ENCODE peak calls at places on chromosome 14, in ten cellular contexts. One of them, this sample, is unnamed.

GRCh38 chr14:37124617-37125016 is 47.8 kb downstream of the SLC25A21 start:
- DNase-seq in stimulated activated CD4-positive, alpha-beta T cell treated with anti-CD3 and anti-CD28 coated beads, Interleukin-1b, Interleukin-23, amount 100 ng/mL, for 24 hours: no peak
- DNase-seq in smooth muscle cell of the brain vasculature: no peak
- DNase-seq in MM.1S: no peak
- DNase-seq in HT1080: peak; percentile 32
- DNase-seq in amniotic stem cell: no peak
- DNase-seq in GM12864: no peak
- DNase-seq in dorsolateral prefrontal cortex: no peak
- DNase-seq in HEK293T: no peak
- DNase-seq in AG10803: no peak
- DNase-seq in this sample: no peak

GRCh38 chr14:59566281-59566680 is 10.3 kb downstream of the CCDC175 start:
- DNase-seq in stimulated activated CD4-positive, alpha-beta T cell treated with anti-CD3 and anti-CD28 coated beads, Interleukin-1b, Interleukin-23, amount 100 ng/mL, for 24 hours: no peak
- DNase-seq in smooth muscle cell of the brain vasculature: no peak
- DNase-seq in MM.1S: no peak
- DNase-seq in HT1080: no peak
- DNase-seq in amniotic stem cell: no peak
- DNase-seq in GM12864: no peak
- DNase-seq in dorsolateral prefrontal cortex: no peak
- DNase-seq in HEK293T: no peak
- DNase-seq in AG10803: no peak
- DNase-seq in this sample: no peak

GRCh38 chr14:55881577-55882241 is 236.5 kb upstream of the PELI2 start:
- DNase-seq in stimulated activated CD4-positive, alpha-beta T cell treated with anti-CD3 and anti-CD28 coated beads, Interleukin-1b, Interleukin-23, amount 100 ng/mL, for 24 hours: no peak
- DNase-seq in smooth muscle cell of the brain vasculature: no peak
- DNase-seq in MM.1S: no peak
- DNase-seq in HT1080: peak; percentile 38
- DNase-seq in amniotic stem cell: no peak
- DNase-seq in GM12864: no peak
- DNase-seq in dorsolateral prefrontal cortex: no peak
- DNase-seq in HEK293T: no peak
- DNase-seq in AG10803: peak; percentile 36
- DNase-seq in this sample: no peak

GRCh38 chr14:44316647-44317432 is 190.2 kb downstream of the FSCB start:
- DNase-seq in stimulated activated CD4-positive, alpha-beta T cell treated with anti-CD3 and anti-CD28 coated beads, Interleukin-1b, Interleukin-23, amount 100 ng/mL, for 24 hours: no peak
- DNase-seq in smooth muscle cell of the brain vasculature: peak; percentile 32
- DNase-seq in MM.1S: peak; percentile 15
- DNase-seq in HT1080: peak; percentile 92
- DNase-seq in amniotic stem cell: no peak
- DNase-seq in GM12864: no peak
- DNase-seq in dorsolateral prefrontal cortex: peak; percentile 53
- DNase-seq in HEK293T: peak; percentile 26
- DNase-seq in AG10803: peak; percentile 53
- DNase-seq in this sample: no peak

GRCh38 chr14:37436519-37436918 is 158.5 kb downstream of the FOXA1 start:
- DNase-seq in stimulated activated CD4-positive, alpha-beta T cell treated with anti-CD3 and anti-CD28 coated beads, Interleukin-1b, Interleukin-23, amount 100 ng/mL, for 24 hours: no peak
- DNase-seq in smooth muscle cell of the brain vasculature: no peak
- DNase-seq in MM.1S: no peak
- DNase-seq in HT1080: no peak
- DNase-seq in amniotic stem cell: no peak
- DNase-seq in GM12864: no peak
- DNase-seq in dorsolateral prefrontal cortex: no peak
- DNase-seq in HEK293T: no peak
- DNase-seq in AG10803: no peak
- DNase-seq in this sample: no peak

GRCh38 chr14:105865904-105866840 is 339.8 kb downstream of the TMEM121 start:
- DNase-seq in stimulated activated CD4-positive, alpha-beta T cell treated with anti-CD3 and anti-CD28 coated beads, Interleukin-1b, Interleukin-23, amount 100 ng/mL, for 24 hours: no peak
- DNase-seq in smooth muscle cell of the brain vasculature: no peak
- DNase-seq in MM.1S: no peak
- DNase-seq in HT1080: no peak
- DNase-seq in amniotic stem cell: no peak
- DNase-seq in GM12864: no peak
- DNase-seq in dorsolateral prefrontal cortex: peak; percentile 38
- DNase-seq in HEK293T: no peak
- DNase-seq in AG10803: no peak
- DNase-seq in this sample: no peak

GRCh38 chr14:30573203-30573814 is 14.4 kb downstream of the G2E3 start:
- DNase-seq in stimulated activated CD4-positive, alpha-beta T cell treated with anti-CD3 and anti-CD28 coated beads, Interleukin-1b, Interleukin-23, amount 100 ng/mL, for 24 hours: no peak
- DNase-seq in smooth muscle cell of the brain vasculature: no peak
- DNase-seq in MM.1S: no peak
- DNase-seq in HT1080: peak; percentile 49
- DNase-seq in amniotic stem cell: no peak
- DNase-seq in GM12864: no peak
- DNase-seq in dorsolateral prefrontal cortex: no peak
- DNase-seq in HEK293T: no peak
- DNase-seq in AG10803: peak; percentile 68
- DNase-seq in this sample: no peak

GRCh38 chr14:22791302-22791701 is 23.9 kb downstream of the SLC7A7 start:
- DNase-seq in stimulated activated CD4-positive, alpha-beta T cell treated with anti-CD3 and anti-CD28 coated beads, Interleukin-1b, Interleukin-23, amount 100 ng/mL, for 24 hours: no peak
- DNase-seq in smooth muscle cell of the brain vasculature: no peak
- DNase-seq in MM.1S: no peak
- DNase-seq in HT1080: peak; percentile 67
- DNase-seq in amniotic stem cell: peak; percentile 33
- DNase-seq in GM12864: no peak
- DNase-seq in dorsolateral prefrontal cortex: no peak
- DNase-seq in HEK293T: no peak
- DNase-seq in AG10803: peak; percentile 67
- DNase-seq in this sample: no peak

GRCh38 chr14:23183479-23183878 is at the start of gene SLC7A8:
- DNase-seq in stimulated activated CD4-positive, alpha-beta T cell treated with anti-CD3 and anti-CD28 coated beads, Interleukin-1b, Interleukin-23, amount 100 ng/mL, for 24 hours: no peak
- DNase-seq in smooth muscle cell of the brain vasculature: no peak
- DNase-seq in MM.1S: no peak
- DNase-seq in HT1080: no peak
- DNase-seq in amniotic stem cell: no peak
- DNase-seq in GM12864: no peak
- DNase-seq in dorsolateral prefrontal cortex: peak; percentile 78
- DNase-seq in HEK293T: peak; percentile 49
- DNase-seq in AG10803: no peak
- DNase-seq in this sample: peak; percentile 44

GRCh38 chr14:68947802-68948201 is 31.3 kb downstream of the ACTN1 start:
- DNase-seq in stimulated activated CD4-positive, alpha-beta T cell treated with anti-CD3 and anti-CD28 coated beads, Interleukin-1b, Interleukin-23, amount 100 ng/mL, for 24 hours: no peak
- DNase-seq in smooth muscle cell of the brain vasculature: no peak
- DNase-seq in MM.1S: no peak
- DNase-seq in HT1080: no peak
- DNase-seq in amniotic stem cell: no peak
- DNase-seq in GM12864: no peak
- DNase-seq in dorsolateral prefrontal cortex: no peak
- DNase-seq in HEK293T: no peak
- DNase-seq in AG10803: peak; percentile 78
- DNase-seq in this sample: no peak

GRCh38 chr14:71469936-71470335 is 462.3 kb upstream of the RGS6 start:
- DNase-seq in stimulated activated CD4-positive, alpha-beta T cell treated with anti-CD3 and anti-CD28 coated beads, Interleukin-1b, Interleukin-23, amount 100 ng/mL, for 24 hours: no peak
- DNase-seq in smooth muscle cell of the brain vasculature: no peak
- DNase-seq in MM.1S: no peak
- DNase-seq in HT1080: no peak
- DNase-seq in amniotic stem cell: no peak
- DNase-seq in GM12864: no peak
- DNase-seq in dorsolateral prefrontal cortex: no peak
- DNase-seq in HEK293T: no peak
- DNase-seq in AG10803: no peak
- DNase-seq in this sample: no peak

GRCh38 chr14:44530482-44530881 is 23.4 kb upstream of the FSCB start:
- DNase-seq in stimulated activated CD4-positive, alpha-beta T cell treated with anti-CD3 and anti-CD28 coated beads, Interleukin-1b, Interleukin-23, amount 100 ng/mL, for 24 hours: no peak
- DNase-seq in smooth muscle cell of the brain vasculature: no peak
- DNase-seq in MM.1S: no peak
- DNase-seq in HT1080: no peak
- DNase-seq in amniotic stem cell: no peak
- DNase-seq in GM12864: no peak
- DNase-seq in dorsolateral prefrontal cortex: no peak
- DNase-seq in HEK293T: no peak
- DNase-seq in AG10803: no peak
- DNase-seq in this sample: no peak

GRCh38 chr14:28983279-28983678 is 216.7 kb downstream of the FOXG1 start:
- DNase-seq in stimulated activated CD4-positive, alpha-beta T cell treated with anti-CD3 and anti-CD28 coated beads, Interleukin-1b, Interleukin-23, amount 100 ng/mL, for 24 hours: no peak
- DNase-seq in smooth muscle cell of the brain vasculature: no peak
- DNase-seq in MM.1S: peak; percentile 7
- DNase-seq in HT1080: no peak
- DNase-seq in amniotic stem cell: no peak
- DNase-seq in GM12864: no peak
- DNase-seq in dorsolateral prefrontal cortex: no peak
- DNase-seq in HEK293T: no peak
- DNase-seq in AG10803: no peak
- DNase-seq in this sample: no peak

GRCh38 chr14:73460691-73461127 is 2.4 kb upstream of the NUMB start:
- DNase-seq in stimulated activated CD4-positive, alpha-beta T cell treated with anti-CD3 and anti-CD28 coated beads, Interleukin-1b, Interleukin-23, amount 100 ng/mL, for 24 hours: no peak
- DNase-seq in smooth muscle cell of the brain vasculature: no peak
- DNase-seq in MM.1S: no peak
- DNase-seq in HT1080: peak; percentile 78
- DNase-seq in amniotic stem cell: no peak
- DNase-seq in GM12864: no peak
- DNase-seq in dorsolateral prefrontal cortex: no peak
- DNase-seq in HEK293T: no peak
- DNase-seq in AG10803: peak; percentile 40
- DNase-seq in this sample: peak; percentile 11

GRCh38 chr14:106039400-106039799 is 513.0 kb downstream of the TMEM121 start:
- DNase-seq in stimulated activated CD4-positive, alpha-beta T cell treated with anti-CD3 and anti-CD28 coated beads, Interleukin-1b, Interleukin-23, amount 100 ng/mL, for 24 hours: peak; percentile 46
- DNase-seq in smooth muscle cell of the brain vasculature: no peak
- DNase-seq in MM.1S: no peak
- DNase-seq in HT1080: peak; percentile 40
- DNase-seq in amniotic stem cell: no peak
- DNase-seq in GM12864: no peak
- DNase-seq in dorsolateral prefrontal cortex: no peak
- DNase-seq in HEK293T: no peak
- DNase-seq in AG10803: no peak
- DNase-seq in this sample: no peak

GRCh38 chr14:55327179-55327578 is 56.0 kb downstream of the FBXO34 start:
- DNase-seq in stimulated activated CD4-positive, alpha-beta T cell treated with anti-CD3 and anti-CD28 coated beads, Interleukin-1b, Interleukin-23, amount 100 ng/mL, for 24 hours: no peak
- DNase-seq in smooth muscle cell of the brain vasculature: no peak
- DNase-seq in MM.1S: no peak
- DNase-seq in HT1080: no peak
- DNase-seq in amniotic stem cell: no peak
- DNase-seq in GM12864: peak; percentile 64
- DNase-seq in dorsolateral prefrontal cortex: no peak
- DNase-seq in HEK293T: no peak
- DNase-seq in AG10803: no peak
- DNase-seq in this sample: no peak

GRCh38 chr14:61269321-61270083 is 11.6 kb downstream of the TMEM30B start:
- DNase-seq in stimulated activated CD4-positive, alpha-beta T cell treated with anti-CD3 and anti-CD28 coated beads, Interleukin-1b, Interleukin-23, amount 100 ng/mL, for 24 hours: peak; percentile 51
- DNase-seq in smooth muscle cell of the brain vasculature: peak; percentile 62
- DNase-seq in MM.1S: peak; percentile 62
- DNase-seq in HT1080: peak; percentile 67
- DNase-seq in amniotic stem cell: peak; percentile 58
- DNase-seq in GM12864: peak; percentile 35
- DNase-seq in dorsolateral prefrontal cortex: no peak
- DNase-seq in HEK293T: peak; percentile 72
- DNase-seq in AG10803: peak; percentile 50
- DNase-seq in this sample: peak; percentile 67

GRCh38 chr14:63045612-63046320 is 508 bp upstream of the KCNH5 start:
- DNase-seq in stimulated activated CD4-positive, alpha-beta T cell treated with anti-CD3 and anti-CD28 coated beads, Interleukin-1b, Interleukin-23, amount 100 ng/mL, for 24 hours: no peak
- DNase-seq in smooth muscle cell of the brain vasculature: no peak
- DNase-seq in MM.1S: peak; percentile 30
- DNase-seq in HT1080: no peak
- DNase-seq in amniotic stem cell: no peak
- DNase-seq in GM12864: no peak
- DNase-seq in dorsolateral prefrontal cortex: peak; percentile 54
- DNase-seq in HEK293T: peak; percentile 66
- DNase-seq in AG10803: peak; percentile 1
- DNase-seq in this sample: peak; percentile 16

GRCh38 chr14:101954501-101954900 is 9.9 kb upstream of the DYNC1H1 start:
- DNase-seq in stimulated activated CD4-positive, alpha-beta T cell treated with anti-CD3 and anti-CD28 coated beads, Interleukin-1b, Interleukin-23, amount 100 ng/mL, for 24 hours: no peak
- DNase-seq in smooth muscle cell of the brain vasculature: no peak
- DNase-seq in MM.1S: no peak
- DNase-seq in HT1080: no peak
- DNase-seq in amniotic stem cell: no peak
- DNase-seq in GM12864: no peak
- DNase-seq in dorsolateral prefrontal cortex: no peak
- DNase-seq in HEK293T: no peak
- DNase-seq in AG10803: no peak
- DNase-seq in this sample: no peak

GRCh38 chr14:56650075-56650474 is 70.5 kb downstream of the TMEM260 start:
- DNase-seq in stimulated activated CD4-positive, alpha-beta T cell treated with anti-CD3 and anti-CD28 coated beads, Interleukin-1b, Interleukin-23, amount 100 ng/mL, for 24 hours: no peak
- DNase-seq in smooth muscle cell of the brain vasculature: no peak
- DNase-seq in MM.1S: no peak
- DNase-seq in HT1080: no peak
- DNase-seq in amniotic stem cell: no peak
- DNase-seq in GM12864: no peak
- DNase-seq in dorsolateral prefrontal cortex: no peak
- DNase-seq in HEK293T: no peak
- DNase-seq in AG10803: no peak
- DNase-seq in this sample: no peak

GRCh38 chr14:80324649-80325048 is 113.3 kb upstream of the DIO2 start:
- DNase-seq in stimulated activated CD4-positive, alpha-beta T cell treated with anti-CD3 and anti-CD28 coated beads, Interleukin-1b, Interleukin-23, amount 100 ng/mL, for 24 hours: no peak
- DNase-seq in smooth muscle cell of the brain vasculature: no peak
- DNase-seq in MM.1S: no peak
- DNase-seq in HT1080: no peak
- DNase-seq in amniotic stem cell: no peak
- DNase-seq in GM12864: no peak
- DNase-seq in dorsolateral prefrontal cortex: no peak
- DNase-seq in HEK293T: no peak
- DNase-seq in AG10803: no peak
- DNase-seq in this sample: no peak

GRCh38 chr14:92880851-92881250 is 42.1 kb upstream of the CHGA start:
- DNase-seq in stimulated activated CD4-positive, alpha-beta T cell treated with anti-CD3 and anti-CD28 coated beads, Interleukin-1b, Interleukin-23, amount 100 ng/mL, for 24 hours: no peak
- DNase-seq in smooth muscle cell of the brain vasculature: no peak
- DNase-seq in MM.1S: no peak
- DNase-seq in HT1080: peak; percentile 17
- DNase-seq in amniotic stem cell: no peak
- DNase-seq in GM12864: no peak
- DNase-seq in dorsolateral prefrontal cortex: no peak
- DNase-seq in HEK293T: no peak
- DNase-seq in AG10803: peak; percentile 23
- DNase-seq in this sample: peak; percentile 17

GRCh38 chr14:70887207-70888150 is 19.8 kb upstream of the PCNX1 start:
- DNase-seq in stimulated activated CD4-positive, alpha-beta T cell treated with anti-CD3 and anti-CD28 coated beads, Interleukin-1b, Interleukin-23, amount 100 ng/mL, for 24 hours: no peak
- DNase-seq in smooth muscle cell of the brain vasculature: no peak
- DNase-seq in MM.1S: peak; percentile 17
- DNase-seq in HT1080: no peak
- DNase-seq in amniotic stem cell: no peak
- DNase-seq in GM12864: no peak
- DNase-seq in dorsolateral prefrontal cortex: no peak
- DNase-seq in HEK293T: no peak
- DNase-seq in AG10803: peak; percentile 77
- DNase-seq in this sample: peak; percentile 20

GRCh38 chr14:81400852-81401251 is 728 bp upstream of the STON2 start:
- DNase-seq in stimulated activated CD4-positive, alpha-beta T cell treated with anti-CD3 and anti-CD28 coated beads, Interleukin-1b, Interleukin-23, amount 100 ng/mL, for 24 hours: no peak
- DNase-seq in smooth muscle cell of the brain vasculature: peak; percentile 57
- DNase-seq in MM.1S: no peak
- DNase-seq in HT1080: peak; percentile 92
- DNase-seq in amniotic stem cell: peak; percentile 25
- DNase-seq in GM12864: no peak
- DNase-seq in dorsolateral prefrontal cortex: no peak
- DNase-seq in HEK293T: peak; percentile 43
- DNase-seq in AG10803: peak; percentile 100
- DNase-seq in this sample: no peak

GRCh38 chr14:68937790-68938514 is 41.1 kb downstream of the ACTN1 start:
- DNase-seq in stimulated activated CD4-positive, alpha-beta T cell treated with anti-CD3 and anti-CD28 coated beads, Interleukin-1b, Interleukin-23, amount 100 ng/mL, for 24 hours: no peak
- DNase-seq in smooth muscle cell of the brain vasculature: no peak
- DNase-seq in MM.1S: no peak
- DNase-seq in HT1080: no peak
- DNase-seq in amniotic stem cell: no peak
- DNase-seq in GM12864: no peak
- DNase-seq in dorsolateral prefrontal cortex: no peak
- DNase-seq in HEK293T: no peak
- DNase-seq in AG10803: peak; percentile 32
- DNase-seq in this sample: no peak

GRCh38 chr14:56211124-56211523 is 92.9 kb downstream of the PELI2 start:
- DNase-seq in stimulated activated CD4-positive, alpha-beta T cell treated with anti-CD3 and anti-CD28 coated beads, Interleukin-1b, Interleukin-23, amount 100 ng/mL, for 24 hours: no peak
- DNase-seq in smooth muscle cell of the brain vasculature: no peak
- DNase-seq in MM.1S: no peak
- DNase-seq in HT1080: no peak
- DNase-seq in amniotic stem cell: no peak
- DNase-seq in GM12864: no peak
- DNase-seq in dorsolateral prefrontal cortex: no peak
- DNase-seq in HEK293T: no peak
- DNase-seq in AG10803: no peak
- DNase-seq in this sample: no peak

GRCh38 chr14:94334837-94335236 is 11.7 kb upstream of the SERPINA6 start:
- DNase-seq in stimulated activated CD4-positive, alpha-beta T cell treated with anti-CD3 and anti-CD28 coated beads, Interleukin-1b, Interleukin-23, amount 100 ng/mL, for 24 hours: no peak
- DNase-seq in smooth muscle cell of the brain vasculature: no peak
- DNase-seq in MM.1S: no peak
- DNase-seq in HT1080: no peak
- DNase-seq in amniotic stem cell: no peak
- DNase-seq in GM12864: no peak
- DNase-seq in dorsolateral prefrontal cortex: no peak
- DNase-seq in HEK293T: no peak
- DNase-seq in AG10803: no peak
- DNase-seq in this sample: no peak

GRCh38 chr14:96470331-96470730 is 31.9 kb upstream of the PAPOLA start:
- DNase-seq in stimulated activated CD4-positive, alpha-beta T cell treated with anti-CD3 and anti-CD28 coated beads, Interleukin-1b, Interleukin-23, amount 100 ng/mL, for 24 hours: no peak
- DNase-seq in smooth muscle cell of the brain vasculature: no peak
- DNase-seq in MM.1S: no peak
- DNase-seq in HT1080: no peak
- DNase-seq in amniotic stem cell: no peak
- DNase-seq in GM12864: no peak
- DNase-seq in dorsolateral prefrontal cortex: no peak
- DNase-seq in HEK293T: no peak
- DNase-seq in AG10803: no peak
- DNase-seq in this sample: no peak